ENCODE peak calls at places on chromosome 19, in five cellular contexts. One of them, this sample, is unnamed. For H3K27me3, the result is how much of the 10 kb centered on the place peaks cover.

GRCh38 chr19:53132231-53132991 is at the start of gene ZNF415:
- DNase-seq in HepG2: no peak
- DNase-seq in SK-N-SH: peak
- DNase-seq in K562: no peak
- DNase-seq in GM12878: no peak
- DNase-seq in this sample: no peak

GRCh38 chr19:14544977-14545715 is 15.8 kb downstream of the TECR start:
- DNase-seq in HepG2: no peak
- DNase-seq in GM12878: no peak
- DNase-seq in K562: no peak
- DNase-seq in SK-N-SH: no peak
- DNase-seq in this sample: no peak

GRCh38 chr19:52734340-52734892 is 428 bp downstream of the ZNF611 start:
- DNase-seq in K562: peak
- DNase-seq in GM12878: no peak
- DNase-seq in HepG2: no peak
- DNase-seq in SK-N-SH: peak
- DNase-seq in this sample: peak

GRCh38 chr19:2527171-2527570 is 51.2 kb downstream of the GADD45B start:
- DNase-seq in SK-N-SH: no peak
- DNase-seq in GM12878: no peak
- DNase-seq in K562: no peak
- DNase-seq in HepG2: no peak
- DNase-seq in this sample: no peak

GRCh38 chr19:35882074-35882832 is 13.9 kb downstream of the APLP1 start:
- DNase-seq in GM12878: peak
- DNase-seq in HepG2: peak
- DNase-seq in K562: peak
- DNase-seq in SK-N-SH: peak
- DNase-seq in this sample: peak

GRCh38 chr19:37114001-37114400 is 35.8 kb downstream of the ZNF420 start:
- DNase-seq in GM12878: no peak
- DNase-seq in SK-N-SH: no peak
- DNase-seq in K562: peak
- DNase-seq in HepG2: no peak
- DNase-seq in this sample: no peak

GRCh38 chr19:54560881-54561385 is 12.7 kb upstream of the LILRA2 start:
- DNase-seq in HepG2: no peak
- DNase-seq in GM12878: no peak
- DNase-seq in K562: no peak
- DNase-seq in SK-N-SH: no peak
- DNase-seq in this sample: no peak

GRCh38 chr19:14632286-14632685 is 42.4 kb downstream of the ADGRE3 start:
- DNase-seq in GM12878: peak
- DNase-seq in SK-N-SH: peak
- DNase-seq in HepG2: peak
- DNase-seq in K562: peak
- DNase-seq in this sample: peak

GRCh38 chr19:33690461-33691427 is 69.0 kb downstream of the CHST8 start:
- DNase-seq in HepG2: no peak
- DNase-seq in SK-N-SH: peak
- DNase-seq in GM12878: no peak
- DNase-seq in K562: no peak
- DNase-seq in this sample: no peak

GRCh38 chr19:40143612-40144011 is 47.6 kb upstream of the MAP3K10 start:
- DNase-seq in GM12878: no peak
- DNase-seq in SK-N-SH: no peak
- DNase-seq in K562: no peak
- DNase-seq in HepG2: no peak
- DNase-seq in this sample: peak

GRCh38 chr19:43738780-43739211 is 16.0 kb downstream of the SMG9 start:
- DNase-seq in HepG2: no peak
- DNase-seq in K562: no peak
- DNase-seq in GM12878: no peak
- DNase-seq in SK-N-SH: no peak
- DNase-seq in this sample: no peak

GRCh38 chr19:51242881-51243280 is 8.0 kb upstream of the SIGLECL1 start:
- DNase-seq in SK-N-SH: no peak
- DNase-seq in K562: no peak
- DNase-seq in HepG2: no peak
- DNase-seq in GM12878: no peak
- DNase-seq in this sample: no peak

GRCh38 chr19:7989071-7989575 is 16.3 kb downstream of the ELAVL1 start:
- DNase-seq in HepG2: no peak
- DNase-seq in K562: no peak
- DNase-seq in GM12878: no peak
- DNase-seq in SK-N-SH: no peak
- DNase-seq in this sample: no peak

GRCh38 chr19:43476606-43477005 is 11.2 kb upstream of the LYPD3 start:
- DNase-seq in SK-N-SH: no peak
- DNase-seq in GM12878: no peak
- DNase-seq in HepG2: no peak
- DNase-seq in K562: no peak
- DNase-seq in this sample: no peak

GRCh38 chr19:48757741-48758144 is 2.4 kb downstream of the FGF21 start:
- DNase-seq in GM12878: no peak
- DNase-seq in HepG2: peak
- DNase-seq in K562: no peak
- DNase-seq in SK-N-SH: no peak
- DNase-seq in this sample: no peak

GRCh38 chr19:48756686-48757085 is 1.4 kb downstream of the FGF21 start:
- DNase-seq in K562: no peak
- DNase-seq in HepG2: no peak
- DNase-seq in SK-N-SH: no peak
- DNase-seq in GM12878: no peak
- DNase-seq in this sample: no peak

GRCh38 chr19:48755787-48756674 is 707 bp downstream of the FGF21 start:
- DNase-seq in K562: no peak
- DNase-seq in SK-N-SH: no peak
- DNase-seq in GM12878: no peak
- DNase-seq in HepG2: no peak
- DNase-seq in this sample: no peak

GRCh38 chr19:48757089-48757675 is 1.9 kb downstream of the FGF21 start:
- DNase-seq in HepG2: no peak
- DNase-seq in K562: no peak
- DNase-seq in SK-N-SH: no peak
- DNase-seq in GM12878: no peak
- DNase-seq in this sample: no peak

GRCh38 chr19:48760514-48761221 is 5.3 kb downstream of the FGF21 start:
- DNase-seq in GM12878: no peak
- DNase-seq in K562: no peak
- DNase-seq in HepG2: peak
- DNase-seq in SK-N-SH: no peak
- DNase-seq in this sample: no peak
- TF ChIP-seq REST in GM12878: no peak
- TF ChIP-seq REST in K562: no peak
- TF ChIP-seq REST in HepG2: no peak
- TF ChIP-seq REST in SK-N-SH: no peak
- TF ChIP-seq REST in this sample: no peak

DNA sequence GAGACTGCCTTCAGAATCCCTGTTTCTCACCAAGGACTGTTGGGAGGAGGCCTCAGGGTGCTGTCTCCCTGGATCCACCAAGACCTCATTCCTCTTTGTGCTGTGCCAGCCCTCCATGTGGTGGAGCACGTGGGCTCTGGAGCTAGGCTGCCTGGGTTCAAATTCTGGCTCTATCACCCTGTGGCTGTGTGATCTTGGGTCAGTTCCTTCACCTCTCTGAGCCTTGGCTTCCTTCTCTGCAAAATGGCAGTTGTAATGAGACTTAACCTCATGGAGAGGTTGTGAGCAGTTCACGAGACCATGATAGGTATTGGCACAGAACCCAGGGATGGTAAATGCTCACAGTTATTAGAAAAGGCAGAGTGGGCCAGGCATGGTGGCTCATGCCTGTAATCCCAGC is 6.4 kb downstream of the PNMA8C start:
- DNase-seq in GM12878: no peak
- DNase-seq in K562: no peak
- DNase-seq in HepG2: no peak
- DNase-seq in SK-N-SH: no peak
- DNase-seq in this sample: no peak
- H3K27me3 ChIP-seq in GM12878: under half
- H3K27me3 ChIP-seq in K562: under half
- H3K27me3 ChIP-seq in HepG2: under half
- H3K27me3 ChIP-seq in SK-N-SH: under half
- H3K27me3 ChIP-seq in this sample: under half

DNA sequence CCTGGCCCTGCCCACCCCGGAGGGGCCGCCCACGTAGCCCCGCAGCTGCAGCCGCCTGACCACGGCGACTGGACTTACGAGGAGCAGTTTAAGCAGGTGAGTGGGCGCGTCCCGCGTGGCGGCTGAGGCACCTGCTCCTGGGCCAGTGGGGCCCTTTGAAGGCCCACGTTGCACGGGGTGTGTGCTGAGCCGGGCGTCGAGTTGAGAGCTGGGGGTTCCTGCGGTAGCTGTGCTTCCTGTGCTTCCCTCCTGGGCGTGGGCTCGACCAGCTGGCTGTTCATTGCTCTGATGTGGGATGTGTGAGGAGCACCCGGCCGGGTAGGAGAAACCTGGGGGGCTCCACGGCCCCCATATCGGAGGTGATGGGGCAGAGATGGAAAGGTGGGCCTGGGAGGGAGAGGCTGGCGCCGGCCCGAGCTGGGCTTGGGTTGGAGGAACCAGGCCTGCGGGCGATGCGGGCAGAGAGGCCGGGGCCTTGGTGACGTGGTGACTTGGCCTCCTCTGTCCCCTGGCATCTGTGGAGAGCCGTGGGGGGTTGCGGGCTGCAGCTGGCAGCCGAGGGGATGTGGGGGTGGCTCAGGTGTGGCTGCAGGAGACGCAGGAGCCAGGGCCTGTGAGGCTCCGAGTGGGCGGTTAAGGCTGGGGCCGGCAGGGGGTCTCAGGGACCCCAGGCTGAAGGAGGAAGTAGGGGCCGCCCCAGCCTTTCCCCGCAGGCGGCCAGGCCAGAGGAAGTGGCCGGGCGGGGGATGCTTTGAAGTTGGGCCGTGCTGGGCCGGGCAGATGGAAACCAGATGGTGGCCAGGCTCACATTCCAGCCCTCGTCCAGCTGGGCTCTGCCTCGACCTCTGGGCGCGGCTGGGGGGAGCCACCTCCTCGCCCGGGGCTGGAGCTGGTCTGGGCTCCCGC is 7.1 kb downstream of the ARID3A start:
- DNase-seq in SK-N-SH: peak
- DNase-seq in HepG2: no peak
- DNase-seq in GM12878: no peak
- DNase-seq in K562: no peak
- DNase-seq in this sample: peak
- TF ChIP-seq GABPA in SK-N-SH: no peak
- TF ChIP-seq GABPA in HepG2: no peak
- TF ChIP-seq GABPA in GM12878: no peak
- TF ChIP-seq GABPA in K562: no peak
- TF ChIP-seq GABPA in this sample: no peak

GRCh38 chr19:19185853-19186728 is 5.9 kb downstream of the BORCS8 start:
- DNase-seq in GM12878: no peak
- DNase-seq in K562: peak
- DNase-seq in SK-N-SH: peak
- DNase-seq in HepG2: peak
- DNase-seq in this sample: peak
- TF ChIP-seq REST in GM12878: no peak
- TF ChIP-seq REST in K562: no peak
- TF ChIP-seq REST in SK-N-SH: no peak
- TF ChIP-seq REST in HepG2: no peak
- TF ChIP-seq REST in this sample: no peak

DNA sequence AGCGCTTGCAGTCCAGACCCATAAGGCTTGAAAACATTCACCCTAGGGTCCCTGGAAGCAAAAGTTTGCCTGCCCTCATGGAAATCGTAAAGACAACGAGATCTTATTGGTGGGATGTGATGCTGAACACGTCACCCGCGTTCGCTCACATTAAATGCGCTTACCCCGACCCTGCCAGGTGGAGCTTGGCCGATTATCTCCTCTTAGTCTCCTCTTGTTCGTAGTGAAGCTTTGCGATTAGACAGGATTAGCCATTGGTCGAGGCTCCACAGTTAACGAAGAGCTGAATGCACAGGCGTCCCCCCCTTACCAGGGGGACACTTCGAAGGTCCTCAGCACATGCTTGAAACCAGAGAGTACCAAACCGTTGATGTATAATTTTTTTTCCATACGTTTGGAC is 16.0 kb upstream of the KDM4B start:
- DNase-seq in GM12878: no peak
- DNase-seq in HepG2: no peak
- DNase-seq in K562: no peak
- DNase-seq in SK-N-SH: no peak
- DNase-seq in this sample: no peak
- H3K27me3 ChIP-seq in GM12878: under half
- H3K27me3 ChIP-seq in HepG2: under half
- H3K27me3 ChIP-seq in K562: under half
- H3K27me3 ChIP-seq in SK-N-SH: under half
- H3K27me3 ChIP-seq in this sample: under half